ENCODE peak calls at places on chromosomes 1 and 21, in eight cellular contexts. K is NCI-H1105 treated with DMSO at 0.1 percent for 48 hours, D is OCI-LY7, Z is non-pigmented ciliary epithelial cell, G is NCI-H1436, R is GM12891, M is GM03348, P is PC-9. J is an unnamed sample.

GRCh38 chr21:41895643-41896493 is 16.7 kb upstream of the PRDM15 start:
- DNase-seq in K (no peak), D (peak; percentile 46), Z (no peak), G (no peak), R (peak; percentile 48), M (no peak), P (no peak), J (no peak)

GRCh38 chr21:25582888-25583287 is 24.4 kb downstream of the MRPL39 start:
- DNase-seq in K (peak; percentile 20), D (no peak), Z (no peak), G (no peak), R (no peak), M (no peak), P (no peak), J (no peak)

GRCh38 chr1:33986389-33987095 is 122.7 kb downstream of the HMGB4 start:
- DNase-seq in K (no peak), D (no peak), Z (no peak), G (no peak), R (no peak), M (peak; percentile 91), P (no peak), J (no peak)

GRCh38 chr1:100543640-100544039 is 5.7 kb downstream of the GPR88 start:
- DNase-seq in K (no peak), D (peak; percentile 36), Z (no peak), G (no peak), R (no peak), M (no peak), P (no peak), J (peak; percentile 5)

GRCh38 chr21:43345746-43346409 is 81.1 kb downstream of the SIK1 start:
- DNase-seq in K (no peak), D (no peak), Z (no peak), G (no peak), R (no peak), M (peak; percentile 46), P (no peak), J (no peak)

GRCh38 chr1:158285756-158286241 is 3.9 kb upstream of the CD1C start:
- DNase-seq in K (no peak), D (peak; percentile 92), Z (no peak), G (no peak), R (no peak), M (no peak), P (no peak), J (no peak)

GRCh38 chr1:201229095-201229494 is 38.5 kb downstream of the IGFN1 start:
- DNase-seq in K (no peak), D (no peak), Z (no peak), G (no peak), R (no peak), M (peak; percentile 1), P (no peak), J (no peak)

GRCh38 chr1:30417701-30418425 is 305.5 kb downstream of the MATN1 start:
- DNase-seq in K (no peak), D (no peak), Z (no peak), G (no peak), R (no peak), M (peak; percentile 2), P (no peak), J (no peak)

GRCh38 chr1:102742426-102742825 is 365.9 kb downstream of the COL11A1 start:
- DNase-seq in K (no peak), D (no peak), Z (no peak), G (no peak), R (no peak), M (no peak), P (peak; percentile 44), J (no peak)

GRCh38 chr21:45306832-45307571 is 19.3 kb upstream of the POFUT2 start:
- DNase-seq in K (no peak), D (no peak), Z (no peak), G (no peak), R (no peak), M (peak; percentile 65), P (no peak), J (no peak)

GRCh38 chr1:231460614-231461013 is 38.5 kb upstream of the EGLN1 start:
- DNase-seq in K (no peak), D (no peak), Z (no peak), G (no peak), R (peak; percentile 10), M (no peak), P (no peak), J (no peak)

GRCh38 chr1:178946416-178946815 is 75.5 kb upstream of the ANGPTL1 start:
- DNase-seq in K (no peak), D (no peak), Z (no peak), G (no peak), R (no peak), M (no peak), P (no peak), J (no peak)

GRCh38 chr1:232127190-232127589 is 500.6 kb downstream of the DISC1 start:
- DNase-seq in K (no peak), D (no peak), Z (no peak), G (no peak), R (no peak), M (peak; percentile 56), P (peak; percentile 60), J (peak; percentile 53)

GRCh38 chr21:44844256-44844655 is 26.4 kb upstream of the SUMO3 start:
- DNase-seq in K (no peak), D (no peak), Z (no peak), G (no peak), R (no peak), M (no peak), P (no peak), J (no peak)